ENCODE peak calls at places on chromosomes 6 and 20, in five cellular contexts. G is EL; P is nephron progenitor cell; E is activated naive CD4-positive, alpha-beta T cell; N is choroid plexus epithelial cell. L is an unnamed sample.

GRCh38 chr6:9482030-9482731 is 932.7 kb downstream of the TFAP2A start:
- DNase-seq in G (peak; percentile 97), P (no peak), E (no peak), N (peak; percentile 94), L (no peak)

GRCh38 chr6:30555428-30556005 is 772 bp downstream of the GNL1 start:
- DNase-seq in G (peak; percentile 47), P (peak; percentile 64), E (no peak), N (peak; percentile 53), L (peak; percentile 69)

GRCh38 chr6:743320-744096 is 50.6 kb upstream of the EXOC2 start:
- DNase-seq in G (no peak), P (no peak), E (no peak), N (no peak), L (peak; percentile 23)

GRCh38 chr6:120077489-120077888 is 727.9 kb upstream of the MAN1A1 start:
- DNase-seq in G (peak; percentile 0), P (peak; percentile 24), E (no peak), N (peak; percentile 1), L (no peak)

GRCh38 chr6:26199057-26199772 is 112.0 kb downstream of the HFE start:
- DNase-seq in G (peak; percentile 93), P (peak; percentile 75), E (peak; percentile 23), N (peak; percentile 98), L (peak; percentile 87)

GRCh38 chr20:49853640-49854039 is 41.0 kb downstream of the SLC9A8 start:
- DNase-seq in G (peak; percentile 68), P (peak; percentile 27), E (no peak), N (peak; percentile 89), L (no peak)

GRCh38 chr6:14286634-14287428 is 169.3 kb downstream of the CD83 start:
- DNase-seq in G (no peak), P (no peak), E (no peak), N (no peak), L (no peak)

GRCh38 chr20:32278199-32278643 is 770 bp downstream of the KIF3B start:
- DNase-seq in G (peak; percentile 17), P (no peak), E (no peak), N (peak; percentile 18), L (peak; percentile 84)

GRCh38 chr20:31698803-31699718 is 23.6 kb downstream of the BCL2L1 start:
- DNase-seq in G (peak; percentile 97), P (no peak), E (no peak), N (peak; percentile 98), L (no peak)

GRCh38 chr6:90790696-90791095 is 203.8 kb upstream of the MAP3K7 start:
- DNase-seq in G (peak; percentile 89), P (no peak), E (no peak), N (peak; percentile 11), L (no peak)

GRCh38 chr20:49140834-49141233 is 47.3 kb downstream of the STAU1 start:
- DNase-seq in G (no peak), P (no peak), E (no peak), N (no peak), L (no peak)

GRCh38 chr6:53119772-53120409 is 28.8 kb downstream of the GCM1 start:
- DNase-seq in G (peak; percentile 71), P (no peak), E (no peak), N (peak; percentile 55), L (no peak)

GRCh38 chr6:107179004-107179403 is 63.7 kb upstream of the BEND3 start:
- DNase-seq in G (peak; percentile 21), P (no peak), E (no peak), N (peak; percentile 61), L (peak; percentile 74)

GRCh38 chr20:57904706-57905105 is 194.9 kb upstream of the PMEPA1 start:
- DNase-seq in G (no peak), P (no peak), E (no peak), N (peak; percentile 11), L (no peak)

GRCh38 chr6:24766685-24767462 is 7.9 kb upstream of the GMNN start:
- DNase-seq in G (peak; percentile 29), P (no peak), E (no peak), N (peak; percentile 67), L (peak; percentile 81)

GRCh38 chr20:40232288-40232687 is 456.7 kb downstream of the MAFB start:
- DNase-seq in G (no peak), P (no peak), E (no peak), N (peak; percentile 19), L (no peak)

GRCh38 chr6:3455121-3455489 is 1.7 kb downstream of the SLC22A23 start:
- DNase-seq in G (no peak), P (no peak), E (no peak), N (no peak), L (no peak)

GRCh38 chr20:11989018-11989771 is 71.5 kb downstream of the BTBD3 start:
- DNase-seq in G (no peak), P (no peak), E (no peak), N (no peak), L (no peak)

GRCh38 chr6:35842381-35842780 is 37.2 kb downstream of the LHFPL5 start:
- DNase-seq in G (no peak), P (no peak), E (no peak), N (no peak), L (no peak)

GRCh38 chr6:155154158-155154830 is 109.5 kb upstream of the CLDN20 start:
- DNase-seq in G (peak; percentile 93), P (no peak), E (no peak), N (peak; percentile 91), L (no peak)

GRCh38 chr6:7238526-7238899 is 74.5 kb downstream of the SSR1 start:
- DNase-seq in G (no peak), P (no peak), E (no peak), N (no peak), L (no peak)

GRCh38 chr6:90429713-90430112 is 133.1 kb upstream of the BACH2 start:
- DNase-seq in G (no peak), P (no peak), E (no peak), N (peak; percentile 36), L (no peak)

GRCh38 chr6:110547266-110547964 is 71.0 kb upstream of the SLC22A16 start:
- DNase-seq in G (peak; percentile 83), P (no peak), E (no peak), N (peak; percentile 39), L (no peak)

GRCh38 chr6:118103381-118104105 is 196.5 kb downstream of the SLC35F1 start:
- DNase-seq in G (no peak), P (no peak), E (no peak), N (no peak), L (no peak)

GRCh38 chr6:90098025-90098474 is 198.6 kb downstream of the BACH2 start:
- DNase-seq in G (peak; percentile 89), P (no peak), E (no peak), N (peak; percentile 84), L (no peak)

GRCh38 chr20:37526839-37527637 is 638 bp downstream of the BLCAP start:
- DNase-seq in G (peak; percentile 47), P (no peak), E (no peak), N (no peak), L (peak; percentile 56)